ENCODE peak calls at places on chromosomes 11 and 22, in five cellular contexts. One of them, this sample, is unnamed.
A peak's percentile ranks its signal among the peaks of the same experiment; 100 is the strongest.

GRCh38 chr11:62919476-62919875 is 1.7 kb downstream of the CHRM1 start:
- DNase-seq in HCT116: no peak
- DNase-seq in tibial nerve: no peak
- DNase-seq in Peyer's patch: no peak
- DNase-seq in stomach: no peak
- DNase-seq in this sample: no peak

GRCh38 chr11:65506770-65507485 is 8.1 kb downstream of the MALAT1 start:
- DNase-seq in HCT116: peak; percentile 91
- DNase-seq in tibial nerve: no peak
- DNase-seq in Peyer's patch: peak; percentile 70
- DNase-seq in stomach: peak; percentile 56
- DNase-seq in this sample: no peak

GRCh38 chr11:62850911-62851806 is 11.8 kb upstream of the WDR74 start:
- DNase-seq in HCT116: peak; percentile 47
- DNase-seq in tibial nerve: no peak
- DNase-seq in Peyer's patch: no peak
- DNase-seq in stomach: no peak
- DNase-seq in this sample: no peak

GRCh38 chr11:32386770-32387377 is 48.5 kb downstream of the WT1 start:
- DNase-seq in HCT116: no peak
- DNase-seq in tibial nerve: no peak
- DNase-seq in Peyer's patch: no peak
- DNase-seq in stomach: no peak
- DNase-seq in this sample: no peak

GRCh38 chr11:106288057-106288456 is 210.6 kb downstream of the AASDHPPT start:
- DNase-seq in HCT116: no peak
- DNase-seq in tibial nerve: no peak
- DNase-seq in Peyer's patch: no peak
- DNase-seq in stomach: no peak
- DNase-seq in this sample: no peak

GRCh38 chr22:44572414-44573207 is 74.6 kb upstream of the RTL6 start:
- DNase-seq in HCT116: no peak
- DNase-seq in tibial nerve: no peak
- DNase-seq in Peyer's patch: peak; percentile 29
- DNase-seq in stomach: peak; percentile 20
- DNase-seq in this sample: peak; percentile 4

GRCh38 chr11:64348611-64349387 is 8.8 kb downstream of the CCDC88B start:
- DNase-seq in HCT116: no peak
- DNase-seq in tibial nerve: no peak
- DNase-seq in Peyer's patch: no peak
- DNase-seq in stomach: no peak
- DNase-seq in this sample: no peak

GRCh38 chr11:122706689-122707088 is 51.2 kb downstream of the UBASH3B start:
- DNase-seq in HCT116: no peak
- DNase-seq in tibial nerve: no peak
- DNase-seq in Peyer's patch: no peak
- DNase-seq in stomach: no peak
- DNase-seq in this sample: no peak

GRCh38 chr11:16815047-16815767 is 76.8 kb downstream of the C11orf58 start:
- DNase-seq in HCT116: no peak
- DNase-seq in tibial nerve: peak; percentile 45
- DNase-seq in Peyer's patch: peak; percentile 66
- DNase-seq in stomach: peak; percentile 40
- DNase-seq in this sample: peak; percentile 51

GRCh38 chr11:45922425-45923082 is at the start of gene LARGE2:
- DNase-seq in HCT116: no peak
- DNase-seq in tibial nerve: no peak
- DNase-seq in Peyer's patch: no peak
- DNase-seq in stomach: peak; percentile 78
- DNase-seq in this sample: no peak

GRCh38 chr11:27362749-27363575 is at the start of gene CCDC34:
- DNase-seq in HCT116: peak; percentile 73
- DNase-seq in tibial nerve: peak; percentile 79
- DNase-seq in Peyer's patch: peak; percentile 96
- DNase-seq in stomach: peak; percentile 92
- DNase-seq in this sample: peak; percentile 92

GRCh38 chr11:114109206-114110090 is 49.9 kb downstream of the ZBTB16 start:
- DNase-seq in HCT116: no peak
- DNase-seq in tibial nerve: no peak
- DNase-seq in Peyer's patch: peak; percentile 42
- DNase-seq in stomach: no peak
- DNase-seq in this sample: no peak

GRCh38 chr22:39674536-39674935 is 104.0 kb downstream of the CACNA1I start:
- DNase-seq in HCT116: no peak
- DNase-seq in tibial nerve: no peak
- DNase-seq in Peyer's patch: no peak
- DNase-seq in stomach: no peak
- DNase-seq in this sample: no peak

GRCh38 chr11:62612366-62613274 is at the start of the genes EML3 and ROM1:
- DNase-seq in HCT116: no peak
- DNase-seq in tibial nerve: peak; percentile 79
- DNase-seq in Peyer's patch: peak; percentile 96
- DNase-seq in stomach: peak; percentile 86
- DNase-seq in this sample: peak; percentile 87

GRCh38 chr11:44304091-44305084 is 5.6 kb downstream of the ALX4 start:
- DNase-seq in HCT116: no peak
- DNase-seq in tibial nerve: no peak
- DNase-seq in Peyer's patch: no peak
- DNase-seq in stomach: no peak
- DNase-seq in this sample: no peak

GRCh38 chr11:69425895-69426544 is 55.4 kb upstream of the LINC01488 start:
- DNase-seq in HCT116: no peak
- DNase-seq in tibial nerve: no peak
- DNase-seq in Peyer's patch: no peak
- DNase-seq in stomach: no peak
- DNase-seq in this sample: no peak

GRCh38 chr11:67303989-67304411 is 670 bp downstream of the SSH3 start:
- DNase-seq in HCT116: no peak
- DNase-seq in tibial nerve: no peak
- DNase-seq in Peyer's patch: peak; percentile 66
- DNase-seq in stomach: peak; percentile 57
- DNase-seq in this sample: no peak

GRCh38 chr11:17063171-17064002 is 14.1 kb downstream of the RPS13 start:
- DNase-seq in HCT116: peak; percentile 42
- DNase-seq in tibial nerve: no peak
- DNase-seq in Peyer's patch: peak; percentile 81
- DNase-seq in stomach: peak; percentile 79
- DNase-seq in this sample: peak; percentile 82

GRCh38 chr11:128715691-128716153 is 21.9 kb downstream of the FLI1 start:
- DNase-seq in HCT116: no peak
- DNase-seq in tibial nerve: no peak
- DNase-seq in Peyer's patch: no peak
- DNase-seq in stomach: no peak
- DNase-seq in this sample: no peak

GRCh38 chr22:41939981-41940852 is 6.7 kb downstream of the CENPM start:
- DNase-seq in HCT116: no peak
- DNase-seq in tibial nerve: no peak
- DNase-seq in Peyer's patch: peak; percentile 99
- DNase-seq in stomach: peak; percentile 83
- DNase-seq in this sample: peak; percentile 38

GRCh38 chr22:30424471-30425326 is 869 bp upstream of the MTFP1 start:
- DNase-seq in HCT116: no peak
- DNase-seq in tibial nerve: no peak
- DNase-seq in Peyer's patch: no peak
- DNase-seq in stomach: no peak
- DNase-seq in this sample: no peak

GRCh38 chr22:20026996-20027601 is 6.2 kb downstream of the TANGO2 start:
- DNase-seq in HCT116: no peak
- DNase-seq in tibial nerve: no peak
- DNase-seq in Peyer's patch: no peak
- DNase-seq in stomach: no peak
- DNase-seq in this sample: no peak

GRCh38 chr11:119188887-119189286 is 3.6 kb downstream of the NHERF4 start:
- DNase-seq in HCT116: no peak
- DNase-seq in tibial nerve: no peak
- DNase-seq in Peyer's patch: no peak
- DNase-seq in stomach: no peak
- DNase-seq in this sample: no peak

GRCh38 chr11:63622318-63622717 is 8.1 kb upstream of the PLAAT3 start:
- DNase-seq in HCT116: no peak
- DNase-seq in tibial nerve: no peak
- DNase-seq in Peyer's patch: no peak
- DNase-seq in stomach: peak; percentile 42
- DNase-seq in this sample: no peak

DNA sequence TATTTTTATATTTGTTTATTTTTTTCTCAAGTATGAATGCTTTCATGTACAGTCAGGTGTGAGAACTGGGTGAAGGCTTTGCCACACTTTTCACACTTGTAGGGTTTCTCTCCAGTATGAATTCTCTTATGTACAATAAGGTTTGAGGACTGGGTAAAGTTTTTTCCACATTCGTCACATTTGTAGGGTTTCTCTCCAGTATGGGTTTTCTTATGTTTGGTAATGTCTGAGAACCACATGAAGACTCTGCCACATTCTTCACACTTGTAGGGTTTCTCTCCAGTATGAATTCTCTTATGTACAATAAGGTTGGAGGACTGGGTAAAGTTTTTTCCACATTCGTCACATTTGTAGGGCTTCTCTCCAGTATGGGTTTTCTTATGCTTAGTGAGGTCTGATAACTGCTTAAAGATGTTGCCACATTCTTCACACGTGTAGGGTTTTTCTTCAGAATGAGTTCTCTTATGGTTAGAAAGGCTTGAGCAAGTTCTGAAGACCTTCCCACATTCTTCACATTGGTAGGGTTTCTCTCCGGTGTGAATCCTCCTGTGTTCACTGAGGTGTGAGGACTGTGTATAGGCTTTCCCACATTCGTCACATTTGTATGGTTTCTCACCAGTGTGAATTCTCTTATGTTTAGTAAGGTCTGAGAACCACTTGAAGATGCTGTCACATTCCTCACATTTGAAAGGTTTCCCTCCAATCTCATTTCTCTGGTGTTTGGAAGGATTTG is 19.7 kb downstream of the ZNF195 start:
- DNase-seq in HCT116: no peak
- DNase-seq in tibial nerve: no peak
- DNase-seq in Peyer's patch: no peak
- DNase-seq in stomach: no peak
- DNase-seq in this sample: no peak
- TF ChIP-seq POLR2A in HCT116: no peak
- TF ChIP-seq POLR2A in tibial nerve: no peak
- TF ChIP-seq POLR2A in Peyer's patch: no peak
- TF ChIP-seq POLR2A in stomach: no peak
- TF ChIP-seq POLR2A in this sample: no peak

DNA sequence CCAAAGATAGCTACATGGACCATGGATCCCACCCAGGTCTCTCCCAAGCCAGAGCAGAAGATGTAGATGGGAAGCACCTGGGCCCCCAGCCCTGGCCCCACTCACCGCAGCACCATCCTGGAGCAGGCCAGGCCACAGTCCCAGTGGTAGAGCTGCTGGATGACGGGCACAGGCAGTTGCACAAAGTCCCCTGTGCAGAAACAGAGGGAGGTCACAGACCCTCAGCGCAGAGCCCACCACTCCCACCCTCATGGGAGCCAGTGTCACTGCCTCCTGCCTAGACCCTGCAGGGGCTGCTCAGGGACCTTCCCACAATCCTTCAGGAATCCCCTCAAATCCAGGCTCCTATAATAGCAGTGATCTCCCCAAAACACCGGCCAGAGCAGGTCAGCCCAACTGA is 6.1 kb downstream of the GUCD1 start:
- DNase-seq in HCT116: no peak
- DNase-seq in tibial nerve: no peak
- DNase-seq in Peyer's patch: no peak
- DNase-seq in stomach: no peak
- DNase-seq in this sample: no peak
- H3K36me3 ChIP-seq in HCT116: no peaks in the 10 kb centered on the region
- H3K36me3 ChIP-seq in tibial nerve: peaks cover 6% of the 10 kb centered on the region
- H3K36me3 ChIP-seq in Peyer's patch: peaks cover 52% of the 10 kb centered on the region
- H3K36me3 ChIP-seq in stomach: peaks cover 28% of the 10 kb centered on the region
- H3K36me3 ChIP-seq in this sample: no peaks in the 10 kb centered on the region

GRCh38 chr11:102453286-102453797 is 777 bp upstream of the TMEM123 start:
- DNase-seq in HCT116: no peak
- DNase-seq in tibial nerve: peak; percentile 15
- DNase-seq in Peyer's patch: peak; percentile 73
- DNase-seq in stomach: no peak
- DNase-seq in this sample: peak; percentile 60

GRCh38 chr11:102451041-102451692 is 1.4 kb downstream of the TMEM123 start:
- DNase-seq in HCT116: no peak
- DNase-seq in tibial nerve: no peak
- DNase-seq in Peyer's patch: no peak
- DNase-seq in stomach: no peak
- DNase-seq in this sample: no peak

GRCh38 chr11:102452461-102453285 is at the start of gene TMEM123:
- DNase-seq in HCT116: peak; percentile 44
- DNase-seq in tibial nerve: peak; percentile 57
- DNase-seq in Peyer's patch: peak; percentile 94
- DNase-seq in stomach: peak; percentile 83
- DNase-seq in this sample: peak; percentile 87

GRCh38 chr11:102449651-102450570 is 2.7 kb downstream of the TMEM123 start:
- DNase-seq in HCT116: no peak
- DNase-seq in tibial nerve: no peak
- DNase-seq in Peyer's patch: no peak
- DNase-seq in stomach: no peak
- DNase-seq in this sample: peak; percentile 71

DNA sequence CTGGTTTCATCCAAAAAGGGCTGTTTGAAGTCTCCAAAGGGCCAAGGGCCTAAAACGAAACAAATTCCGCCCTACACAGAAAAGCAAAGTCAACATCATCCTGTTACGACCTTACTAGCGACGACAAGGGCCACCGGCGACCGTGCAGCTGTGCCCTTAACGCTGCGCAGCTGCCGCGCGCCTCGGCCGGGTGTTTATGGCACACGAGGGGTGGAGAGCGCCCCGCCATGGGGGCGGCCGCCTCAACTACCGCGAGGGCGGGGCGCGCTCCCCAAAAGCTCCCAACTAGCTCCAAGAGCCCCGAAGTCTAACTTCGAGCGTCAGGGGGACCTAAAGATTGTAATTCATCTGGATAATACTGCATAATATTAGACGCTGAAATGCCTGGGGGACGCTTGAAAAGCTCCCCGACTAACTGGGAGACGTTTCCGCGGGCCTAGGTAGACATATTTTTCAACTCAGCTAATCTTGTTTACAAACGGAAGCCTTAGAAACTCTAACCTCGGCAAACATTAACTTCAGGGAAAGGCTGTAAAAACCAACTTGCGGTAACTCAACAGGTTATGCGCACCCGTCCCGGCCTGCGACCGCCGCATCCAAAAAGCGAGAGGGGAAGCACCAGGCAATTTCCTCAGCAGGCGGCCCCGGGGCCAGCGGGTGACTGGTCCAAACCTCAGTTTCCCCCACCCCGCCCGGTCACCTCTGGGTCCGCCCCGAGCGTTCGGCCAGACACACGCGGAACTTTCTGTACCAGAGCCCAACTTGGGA is 688 bp downstream of the TMEM123 start:
- DNase-seq in HCT116: no peak
- DNase-seq in tibial nerve: peak; percentile 46
- DNase-seq in Peyer's patch: peak; percentile 91
- DNase-seq in stomach: peak; percentile 71
- DNase-seq in this sample: peak; percentile 78
- TF ChIP-seq POLR2A in HCT116: no peak
- TF ChIP-seq POLR2A in tibial nerve: peak; percentile 64
- TF ChIP-seq POLR2A in Peyer's patch: no peak
- TF ChIP-seq POLR2A in stomach: no peak
- TF ChIP-seq POLR2A in this sample: no peak

DNA sequence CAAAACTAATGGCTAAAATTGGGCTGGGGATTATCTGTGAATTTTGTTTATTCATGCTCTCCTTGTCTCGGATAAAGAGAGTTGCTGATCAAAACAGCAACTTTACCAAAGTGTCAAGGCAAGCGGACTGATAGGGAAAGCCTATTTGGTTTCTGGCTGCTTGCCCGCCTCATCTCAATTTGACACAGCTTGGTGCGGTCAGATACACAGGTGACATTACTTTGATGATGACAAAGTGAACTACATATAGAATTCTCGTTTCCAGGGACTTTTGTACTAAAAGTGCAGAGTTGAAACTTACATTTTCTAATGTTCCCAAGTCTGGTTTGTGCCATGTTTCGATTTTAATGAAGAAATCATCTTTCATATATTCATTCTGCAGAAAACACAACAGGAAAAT is 22.8 kb downstream of the PITPNB start:
- DNase-seq in HCT116: no peak
- DNase-seq in tibial nerve: no peak
- DNase-seq in Peyer's patch: no peak
- DNase-seq in stomach: no peak
- DNase-seq in this sample: no peak
- H3K36me3 ChIP-seq in HCT116: peaks cover 60% of the 10 kb centered on the region
- H3K36me3 ChIP-seq in tibial nerve: no peaks in the 10 kb centered on the region
- H3K36me3 ChIP-seq in Peyer's patch: peaks cover 71% of the 10 kb centered on the region
- H3K36me3 ChIP-seq in stomach: peaks cover 26% of the 10 kb centered on the region
- H3K36me3 ChIP-seq in this sample: no peaks in the 10 kb centered on the region